ENCODE peak calls at places on chromosomes 7 and 10, in four cellular contexts. H is COR-L47; I is stimulated activated CD4-positive, alpha-beta T cell treated with anti-CD3 and anti-CD28 coated beads, Interleukin-2, amount 100 ng/mL, for 48 hours; D is M059J. W is an unnamed sample.

GRCh38 chr10:125006188-125006680 is 64.3 kb downstream of the ZRANB1 start:
- DNase-seq in I (no peak), H (no peak), D (no peak), W (no peak)

GRCh38 chr7:149688836-149689590 is 84.4 kb downstream of the ZNF467 start:
- DNase-seq in H (no peak), I (no peak), D (no peak), W (no peak)

GRCh38 chr10:76086571-76087260 is 655.3 kb downstream of the LRMDA start:
- DNase-seq in D (peak), H (peak), I (no peak), W (no peak)

GRCh38 chr7:129168219-129168991 is 20.0 kb upstream of the SMO start:
- DNase-seq in H (no peak), D (no peak), I (no peak), W (no peak)

GRCh38 chr7:30475580-30475979 is 3.0 kb downstream of the NOD1 start:
- DNase-seq in I (no peak), D (peak), H (no peak), W (no peak)

GRCh38 chr10:109343293-109343692 is 580.0 kb downstream of the XPNPEP1 start:
- DNase-seq in I (no peak), H (no peak), D (peak), W (no peak)

GRCh38 chr7:91941450-91941849 is 788 bp downstream of the AKAP9 start:
- DNase-seq in D (peak), I (peak), H (peak), W (peak)

GRCh38 chr10:21334891-21335696 is 190.4 kb downstream of the SKIDA1 start:
- DNase-seq in I (no peak), H (no peak), D (peak), W (peak)

GRCh38 chr7:73739387-73739767 is 775 bp upstream of the ABHD11 start:
- DNase-seq in H (no peak), I (no peak), D (no peak), W (peak)

GRCh38 chr7:106625678-106626301 is 35.2 kb downstream of the CCDC71L start:
- DNase-seq in I (no peak), D (no peak), H (no peak), W (no peak)

GRCh38 chr10:623039-623438 is 66.4 kb downstream of the DIP2C start:
- DNase-seq in H (no peak), I (no peak), D (no peak), W (no peak)

GRCh38 chr7:103445228-103446020 is 583 bp downstream of the SLC26A5 start:
- DNase-seq in H (no peak), I (no peak), D (no peak), W (no peak)

GRCh38 chr10:18689498-18689897 is 30.3 kb downstream of the ARL5B start:
- DNase-seq in H (no peak), D (peak), I (no peak), W (no peak)

GRCh38 chr10:96118604-96119450 is 11.3 kb upstream of the ZNF518A start:
- DNase-seq in D (no peak), H (no peak), I (no peak), W (no peak)